ENCODE peak calls at places on chromosomes 5 and 9, in six cellular contexts. G is GM23248, E is LoVo, D is hypothalamus, L is NCI-H1105 treated with DMSO at 0.1 percent for 48 hours, A is ovary. T is an unnamed sample.
A peak's percentile ranks its signal among the peaks of the same experiment; 100 is the strongest.

GRCh38 chr5:113546711-113547159 is 33.2 kb downstream of the YTHDC2 start:
- DNase-seq in G (peak; percentile 80), A (no peak), E (no peak), L (no peak), D (no peak), T (no peak)

GRCh38 chr9:78866228-78867132 is 569.6 kb downstream of the PSAT1 start:
- DNase-seq in G (peak; percentile 94), E (peak; percentile 73), L (no peak), D (no peak), A (no peak), T (peak; percentile 96)

GRCh38 chr5:96175090-96175489 is 213.4 kb upstream of the ELL2 start:
- DNase-seq in A (no peak), E (peak; percentile 28), L (no peak), G (peak; percentile 41), D (no peak), T (peak; percentile 28)

GRCh38 chr5:137858223-137858916 is 9.3 kb upstream of the MYOT start:
- DNase-seq in G (peak; percentile 49), E (peak; percentile 11), D (no peak), A (no peak), L (no peak), T (peak; percentile 7)

GRCh38 chr9:25003686-25004085 is 458.0 kb upstream of the IZUMO3 start:
- DNase-seq in L (no peak), D (no peak), G (no peak), E (no peak), A (no peak), T (no peak)

GRCh38 chr5:142627371-142628217 is 58.3 kb downstream of the FGF1 start:
- DNase-seq in E (no peak), G (peak; percentile 19), D (peak; percentile 24), A (no peak), L (no peak), T (no peak)

GRCh38 chr9:100577776-100578448 is at the start of gene CAVIN4:
- DNase-seq in D (no peak), E (no peak), G (peak; percentile 79), L (no peak), A (no peak), T (no peak)

GRCh38 chr5:14794600-14795230 is 76.9 kb downstream of the ANKH start:
- DNase-seq in L (no peak), A (no peak), E (no peak), D (no peak), G (no peak), T (no peak)

GRCh38 chr5:100535060-100536005 is at the start of gene FAM174A:
- DNase-seq in L (peak; percentile 88), A (peak; percentile 97), D (peak; percentile 90), E (peak; percentile 97), G (peak; percentile 98), T (peak; percentile 95)

GRCh38 chr9:19769213-19769612 is 19.6 kb downstream of the SLC24A2 start:
- DNase-seq in L (no peak), A (no peak), G (peak; percentile 15), D (no peak), E (no peak), T (peak; percentile 12)